ENCODE peak calls at places on chromosomes 16 and 17, in six cellular contexts. P is A549, C is K562, X is H1, W is WTC11, A is HepG2. T is an unnamed sample.

GRCh38 chr16:31718998-31719397 is 154.6 kb upstream of the ZNF267 start:
- DNase-seq in A (no peak), C (no peak), X (no peak), W (no peak), P (no peak), T (no peak)

GRCh38 chr17:70187383-70187782 is 18.1 kb downstream of the KCNJ2 start:
- DNase-seq in P (no peak), A (no peak), C (no peak), W (no peak), X (no peak), T (no peak)

GRCh38 chr16:2470603-2471015 is 488 bp upstream of the NTN3 start:
- DNase-seq in P (peak), A (no peak), W (no peak), X (no peak), C (no peak), T (no peak)

GRCh38 chr16:75532142-75532765 is 3.7 kb downstream of the CHST5 start:
- DNase-seq in X (no peak), C (no peak), W (no peak), A (no peak), P (no peak), T (no peak)

GRCh38 chr16:83588070-83588469 is 219.7 kb upstream of the HSBP1 start:
- DNase-seq in A (no peak), W (no peak), C (no peak), P (no peak), X (no peak), T (no peak)

GRCh38 chr17:752620-753219 is 656 bp upstream of the GEMIN4 start:
- DNase-seq in C (peak), X (no peak), A (no peak), W (peak), P (peak), T (peak)

GRCh38 chr17:14552311-14552710 is 251.4 kb downstream of the HS3ST3B1 start:
- DNase-seq in W (no peak), C (no peak), X (no peak), P (no peak), A (no peak), T (no peak)

GRCh38 chr16:66661210-66661560 is 35.4 kb downstream of the CMTM4 start:
- DNase-seq in P (no peak), A (no peak), W (no peak), C (peak), X (no peak), T (no peak)

GRCh38 chr17:18151290-18151689 is 32.3 kb upstream of the ALKBH5 start:
- DNase-seq in A (no peak), W (no peak), C (no peak), X (no peak), P (no peak), T (no peak)

GRCh38 chr17:48779421-48779820 is 37.6 kb downstream of the TTLL6 start:
- DNase-seq in P (no peak), A (no peak), C (no peak), W (no peak), X (no peak), T (no peak)

GRCh38 chr16:3012828-3013420 is at the start of gene CLDN9:
- DNase-seq in X (peak), C (no peak), A (no peak), P (no peak), W (peak), T (no peak)

GRCh38 chr17:38749222-38750043 is 1.3 kb upstream of the PCGF2 start:
- DNase-seq in C (peak), W (peak), P (peak), X (peak), A (peak), T (peak)

GRCh38 chr16:4465977-4466779 is 8.2 kb downstream of the NMRAL1 start:
- DNase-seq in A (no peak), X (no peak), C (no peak), W (no peak), P (no peak), T (no peak)

GRCh38 chr17:75642221-75643032 is 9.2 kb downstream of the SMIM5 start:
- DNase-seq in X (no peak), A (no peak), C (peak), P (no peak), W (no peak), T (no peak)

GRCh38 chr16:47016700-47017133 is 43.2 kb upstream of the DNAJA2 start:
- DNase-seq in C (no peak), A (no peak), W (no peak), P (no peak), X (no peak), T (no peak)

GRCh38 chr16:47008174-47008573 is 34.7 kb upstream of the DNAJA2 start:
- DNase-seq in A (no peak), W (no peak), C (no peak), P (no peak), X (no peak), T (no peak)

GRCh38 chr17:2266865-2267228 is 36.7 kb downstream of the SMG6 start:
- DNase-seq in A (no peak), C (no peak), P (no peak), X (no peak), W (no peak), T (no peak)

GRCh38 chr17:40063034-40063765 is 435 bp downstream of the THRA start:
- DNase-seq in X (peak), P (no peak), C (peak), A (peak), W (peak), T (peak)

GRCh38 chr17:7969434-7969833 is 33.0 kb upstream of the GUCY2D start:
- DNase-seq in A (no peak), W (no peak), X (no peak), C (no peak), P (no peak), T (no peak)

GRCh38 chr17:48492401-48493298 is 38.2 kb downstream of the HOXB1 start:
- DNase-seq in C (peak), A (no peak), X (peak), P (peak), W (peak), T (peak)

GRCh38 chr16:87635541-87636049 is 33.3 kb downstream of the JPH3 start:
- DNase-seq in C (peak), X (peak), A (peak), P (peak), W (peak), T (peak)

GRCh38 chr17:9237053-9237410 is 215.7 kb downstream of the NTN1 start:
- DNase-seq in C (no peak), A (no peak), X (no peak), W (no peak), P (no peak), T (no peak)

GRCh38 chr16:19135896-19136438 is 22.2 kb downstream of the ITPRIPL2 start:
- DNase-seq in W (no peak), P (peak), A (no peak), C (peak), X (no peak), T (no peak)

GRCh38 chr17:7745748-7746470 is 28.4 kb downstream of the DNAH2 start:
- DNase-seq in W (no peak), A (peak), X (no peak), C (peak), P (peak), T (peak)

GRCh38 chr17:49987681-49988441 is 7.2 kb downstream of the DLX3 start:
- DNase-seq in C (no peak), A (no peak), X (peak), P (peak), W (no peak), T (no peak)

GRCh38 chr17:27649929-27650328 is 18.9 kb downstream of the LGALS9 start:
- DNase-seq in P (no peak), A (no peak), X (no peak), W (no peak), C (no peak), T (no peak)

GRCh38 chr16:67723151-67723915 is 4.2 kb upstream of the GFOD2 start:
- DNase-seq in C (no peak), W (no peak), X (no peak), A (no peak), P (no peak), T (no peak)

GRCh38 chr16:52114414-52114813 is 432.5 kb downstream of the TOX3 start:
- DNase-seq in A (no peak), W (no peak), P (peak), C (no peak), X (no peak), T (no peak)

GRCh38 chr17:49031965-49032928 is 35.1 kb downstream of the IGF2BP1 start:
- DNase-seq in A (peak), P (peak), W (peak), C (peak), X (peak), T (peak)

GRCh38 chr17:21283482-21284318 is 811 bp upstream of the MAP2K3 start:
- DNase-seq in W (peak), A (no peak), P (no peak), C (no peak), X (no peak), T (no peak)

GRCh38 chr17:77449908-77450741 is 309.4 kb downstream of the SEC14L1 start:
- DNase-seq in C (peak), W (peak), P (no peak), A (peak), X (peak), T (no peak)

GRCh38 chr17:63529711-63530556 is 6.8 kb downstream of the KCNH6 start:
- DNase-seq in P (no peak), C (no peak), A (no peak), W (no peak), X (no peak), T (no peak)

GRCh38 chr16:76926595-76926994 is 264.4 kb upstream of the MON1B start:
- DNase-seq in C (no peak), P (no peak), X (no peak), A (no peak), W (no peak), T (no peak)

GRCh38 chr16:76932541-76933211 is 258.3 kb upstream of the MON1B start:
- DNase-seq in X (no peak), C (no peak), P (no peak), A (no peak), W (no peak), T (peak)

GRCh38 chr16:76926042-76926441 is 264.9 kb upstream of the MON1B start:
- DNase-seq in W (no peak), X (no peak), C (no peak), P (no peak), A (no peak), T (no peak)

DNA sequence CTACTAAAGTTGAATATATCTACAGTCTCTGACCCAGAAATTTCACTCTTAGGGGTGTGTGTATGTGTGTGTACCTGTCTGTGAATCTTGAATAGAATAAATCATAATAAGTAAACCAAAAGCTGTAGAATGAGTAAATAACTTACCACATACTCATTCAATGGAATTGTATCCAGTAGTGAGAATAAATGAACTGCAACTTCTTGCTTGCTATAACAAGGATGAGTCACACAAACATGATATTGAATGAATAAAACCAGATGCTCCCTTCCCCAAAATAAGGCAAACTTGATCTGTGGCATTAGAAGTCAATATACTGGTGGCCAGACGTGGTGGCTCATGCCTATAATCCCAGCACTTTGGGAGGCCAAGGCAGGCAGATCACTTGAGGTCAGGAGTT is 259.8 kb upstream of the MON1B start:
- DNase-seq in X (no peak), A (no peak), W (no peak), C (no peak), P (no peak), T (no peak)
- TF ChIP-seq JUN in X (no peak), A (no peak), W (no peak), C (no peak), P (no peak), T (no peak)

DNA sequence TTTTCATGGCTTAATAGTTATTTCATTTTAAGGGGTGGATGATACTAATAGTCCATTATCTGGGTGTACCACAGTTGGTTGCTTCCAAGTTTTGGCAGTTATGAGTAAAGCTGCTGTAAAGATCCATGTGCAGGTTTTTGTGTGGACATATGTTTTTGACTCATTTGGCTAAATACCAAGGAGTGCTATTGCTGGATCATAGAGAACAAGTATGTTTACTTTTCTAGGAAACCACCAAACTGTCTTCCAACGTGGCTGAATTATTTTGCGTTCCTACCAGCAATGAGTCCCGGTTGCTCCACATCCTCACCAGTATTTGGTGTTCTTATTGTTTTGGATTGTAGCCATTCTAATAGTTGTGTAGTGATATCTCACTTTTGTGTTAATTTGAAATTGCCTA is 181.9 kb downstream of the SPECC1 start:
- DNase-seq in C (no peak), W (no peak), A (no peak), X (no peak), P (no peak), T (no peak)
- TF ChIP-seq JUN in C (no peak), W (no peak), A (no peak), X (no peak), P (no peak), T (no peak)

DNA sequence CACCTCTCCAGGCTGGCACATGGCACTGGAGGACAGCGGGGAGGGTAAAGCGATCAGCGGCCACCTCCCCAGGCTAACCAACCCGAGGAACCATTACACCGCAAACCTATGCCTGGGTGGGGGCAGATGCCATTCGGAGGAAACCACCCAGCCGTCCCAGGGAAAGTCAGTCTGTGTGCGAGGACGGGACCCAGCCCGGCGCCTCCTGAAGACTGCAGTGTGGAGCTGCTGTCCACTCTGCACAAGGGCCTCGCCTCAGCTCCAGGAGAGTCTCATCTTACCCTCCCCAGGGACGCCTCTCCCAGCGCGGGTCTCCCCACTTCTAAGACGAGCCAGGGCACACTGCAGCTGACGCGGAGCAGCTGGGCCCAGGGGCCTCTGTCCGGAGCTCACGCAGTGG is 8.0 kb downstream of the SLC38A10 start:
- DNase-seq in X (no peak), W (no peak), P (no peak), C (no peak), A (no peak), T (no peak)
- TF ChIP-seq JUN in X (no peak), W (no peak), P (no peak), C (no peak), A (no peak), T (no peak)

GRCh38 chr16:81453091-81453728 is 8.6 kb downstream of the CMIP start:
- DNase-seq in P (no peak), W (no peak), C (no peak), X (no peak), A (no peak), T (no peak)

GRCh38 chr16:81451753-81452680 is 7.4 kb downstream of the CMIP start:
- DNase-seq in X (no peak), A (peak), W (no peak), C (peak), P (no peak), T (no peak)

GRCh38 chr16:81449241-81449640 is 4.6 kb downstream of the CMIP start:
- DNase-seq in A (no peak), X (no peak), P (no peak), C (no peak), W (no peak), T (no peak)

GRCh38 chr16:81449899-81450608 is 5.4 kb downstream of the CMIP start:
- DNase-seq in X (no peak), W (no peak), A (no peak), C (no peak), P (no peak), T (no peak)

GRCh38 chr16:81450783-81451491 is 6.3 kb downstream of the CMIP start:
- DNase-seq in A (no peak), W (no peak), X (no peak), C (no peak), P (no peak), T (no peak)
- TF ChIP-seq JUN in A (no peak), W (no peak), X (no peak), C (no peak), P (no peak), T (no peak)

T was measured in endothelial cell of umbilical vein.